ENCODE peak calls at places on chromosomes 12 and 14, in five cellular contexts. V is iPS-NIHi11, A is NCI-H187 treated with DMSO at 0.1 percent for 48 hours, R is mesothelial cell of epicardium, P is fibroblast of mammary gland. C is an unnamed sample.

GRCh38 chr12:61356485-61356884 is 903.7 kb upstream of the USP15 start:
- DNase-seq in P (no peak), A (no peak), V (no peak), R (no peak), C (no peak)

GRCh38 chr14:32083315-32083624 is 6.2 kb downstream of the ARHGAP5 start:
- DNase-seq in V (no peak), R (no peak), P (no peak), A (no peak), C (no peak)

GRCh38 chr12:130128764-130129735 is 33.2 kb upstream of the FZD10 start:
- DNase-seq in R (no peak), A (no peak), V (no peak), P (no peak), C (no peak)

GRCh38 chr14:55434805-55435174 is 5.6 kb downstream of the TBPL2 start:
- DNase-seq in V (no peak), A (no peak), P (no peak), R (no peak), C (no peak)

GRCh38 chr14:88005978-88006851 is 1.3 kb downstream of the GPR65 start:
- DNase-seq in A (no peak), V (no peak), P (peak; percentile 13), R (no peak), C (no peak)

GRCh38 chr14:34137001-34137400 is 186.1 kb upstream of the EGLN3 start:
- DNase-seq in A (no peak), V (no peak), P (no peak), R (no peak), C (no peak)

GRCh38 chr12:55727643-55728184 is 1.1 kb downstream of the CD63 start:
- DNase-seq in P (no peak), V (no peak), R (no peak), A (no peak), C (no peak)

GRCh38 chr14:100570726-100571454 is 16.3 kb downstream of the BEGAIN start:
- DNase-seq in V (no peak), P (no peak), R (no peak), A (no peak), C (no peak)

GRCh38 chr12:9721394-9722092 is 11.4 kb downstream of the CLECL1 start:
- DNase-seq in R (no peak), P (peak; percentile 59), A (no peak), V (no peak), C (no peak)

GRCh38 chr14:31880935-31881334 is 196.2 kb upstream of the ARHGAP5 start:
- DNase-seq in R (no peak), V (peak; percentile 10), A (no peak), P (peak; percentile 92), C (no peak)